ENCODE peak calls at places on chromosome 4, in five cellular contexts. G, Q, A, M and S are unnamed samples.

GRCh38 chr4:124018383-124019317 is 622.1 kb downstream of the SPRY1 start:
- DNase-seq in A (peak; percentile 28), G (peak; percentile 68), Q (peak; percentile 51), M (no peak), S (no peak)

GRCh38 chr4:11343536-11343935 is 85.2 kb downstream of the HS3ST1 start:
- DNase-seq in Q (no peak), A (no peak), G (no peak), M (no peak), S (no peak)

GRCh38 chr4:80172203-80172602 is 25.1 kb upstream of the PRDM8 start:
- DNase-seq in G (no peak), M (no peak), Q (no peak), A (peak; percentile 20), S (no peak)

GRCh38 chr4:104591505-104591904 is 96.8 kb upstream of the CXXC4 start:
- DNase-seq in M (peak; percentile 19), A (no peak), Q (no peak), G (no peak), S (no peak)

GRCh38 chr4:110998308-110998707 is 375.4 kb upstream of the PITX2 start:
- DNase-seq in M (no peak), Q (no peak), G (no peak), A (no peak), S (no peak)

GRCh38 chr4:95250544-95251137 is 298.1 kb downstream of the UNC5C start:
- DNase-seq in Q (no peak), A (no peak), G (no peak), M (no peak), S (no peak)

GRCh38 chr4:148015058-148015457 is 283.2 kb downstream of the ARHGAP10 start:
- DNase-seq in G (no peak), Q (no peak), M (no peak), A (no peak), S (no peak)

GRCh38 chr4:75644095-75644494 is 13.8 kb upstream of the CDKL2 start:
- DNase-seq in G (no peak), Q (no peak), A (no peak), M (no peak), S (no peak)

GRCh38 chr4:53529025-53529424 is 62.3 kb downstream of the LNX1 start:
- DNase-seq in G (no peak), Q (no peak), M (no peak), A (no peak), S (no peak)

GRCh38 chr4:173259310-173259709 is 74.8 kb downstream of the HMGB2 start:
- DNase-seq in Q (no peak), A (no peak), G (no peak), M (no peak), S (no peak)
- TF ChIP-seq CTCF in Q (no peak), A (peak; percentile 7), G (no peak), M (peak; percentile 41), S (peak; percentile 19)

GRCh38 chr4:184250795-184251679 is 33.4 kb upstream of the ENPP6 start:
- DNase-seq in Q (no peak), G (no peak), A (no peak), M (no peak), S (peak; percentile 66)
- TF ChIP-seq CTCF in Q (peak; percentile 71), G (peak; percentile 8), A (peak; percentile 62), M (peak; percentile 78), S (peak; percentile 65)

DNA sequence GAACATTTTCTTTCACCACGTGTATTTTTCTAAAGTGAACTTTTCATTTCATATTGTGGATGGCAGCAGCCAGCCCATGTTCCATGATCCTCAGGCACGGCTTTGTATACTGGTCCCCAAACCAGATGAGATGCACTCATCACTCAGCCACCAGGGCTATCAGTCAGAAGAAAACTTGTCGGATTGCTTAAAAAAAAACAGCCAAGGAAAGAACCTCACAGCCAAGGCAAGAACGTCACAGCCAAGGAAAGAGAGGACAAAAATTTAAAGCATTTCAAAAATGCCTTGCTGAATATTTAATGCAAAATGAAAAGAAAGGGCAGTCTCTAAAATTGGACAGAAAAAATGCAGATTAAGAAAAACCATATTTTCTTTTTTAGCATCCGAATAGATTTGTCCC is 333.3 kb downstream of the PDGFC start:
- DNase-seq in Q (no peak), A (no peak), M (no peak), G (no peak), S (no peak)
- TF ChIP-seq CTCF in Q (no peak), A (no peak), M (no peak), G (no peak), S (no peak)

GRCh38 chr4:139878050-139878449 is 212.4 kb downstream of the MGST2 start:
- DNase-seq in Q (no peak), G (no peak), A (no peak), M (no peak), S (no peak)

GRCh38 chr4:139875456-139875855 is 209.8 kb downstream of the MGST2 start:
- DNase-seq in M (peak; percentile 38), Q (no peak), A (no peak), G (no peak), S (no peak)

GRCh38 chr4:139872274-139872673 is 206.7 kb downstream of the MGST2 start:
- DNase-seq in G (no peak), M (no peak), A (no peak), Q (no peak), S (no peak)

GRCh38 chr4:139873111-139873866 is 207.7 kb downstream of the MGST2 start:
- DNase-seq in M (no peak), Q (no peak), A (no peak), G (no peak), S (no peak)

DNA sequence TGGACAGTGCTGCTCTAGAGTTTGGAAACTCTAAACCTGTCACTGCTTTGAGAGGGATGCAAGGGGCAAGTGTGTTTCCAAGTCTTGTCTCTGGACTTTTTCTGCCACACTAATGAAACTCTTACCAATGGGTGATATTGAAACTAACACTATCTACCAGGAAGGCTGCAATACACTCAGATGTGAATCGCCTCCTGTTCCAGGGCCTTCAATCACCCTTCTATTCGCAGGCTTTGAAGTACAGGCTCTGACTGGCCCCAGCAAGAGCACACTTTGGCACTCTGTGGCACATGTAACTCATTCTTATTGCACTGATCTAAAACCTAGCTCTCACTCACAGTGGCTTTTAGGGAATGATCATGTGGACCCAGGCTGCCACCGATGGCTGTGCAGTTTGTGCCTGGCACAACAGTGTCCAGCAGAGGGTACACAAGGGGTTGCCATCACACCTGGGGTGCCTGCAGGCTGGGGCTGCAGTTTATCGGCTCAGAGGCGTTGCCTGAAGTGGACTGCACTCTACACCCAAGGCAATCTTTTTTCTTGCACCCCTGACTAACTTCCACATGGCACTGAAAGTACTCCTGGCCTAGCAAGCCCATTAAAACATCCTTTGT is 210.8 kb downstream of the MGST2 start:
- DNase-seq in G (no peak), A (no peak), Q (no peak), M (no peak), S (no peak)
- TF ChIP-seq CTCF in G (no peak), A (no peak), Q (no peak), M (no peak), S (no peak)

DNA sequence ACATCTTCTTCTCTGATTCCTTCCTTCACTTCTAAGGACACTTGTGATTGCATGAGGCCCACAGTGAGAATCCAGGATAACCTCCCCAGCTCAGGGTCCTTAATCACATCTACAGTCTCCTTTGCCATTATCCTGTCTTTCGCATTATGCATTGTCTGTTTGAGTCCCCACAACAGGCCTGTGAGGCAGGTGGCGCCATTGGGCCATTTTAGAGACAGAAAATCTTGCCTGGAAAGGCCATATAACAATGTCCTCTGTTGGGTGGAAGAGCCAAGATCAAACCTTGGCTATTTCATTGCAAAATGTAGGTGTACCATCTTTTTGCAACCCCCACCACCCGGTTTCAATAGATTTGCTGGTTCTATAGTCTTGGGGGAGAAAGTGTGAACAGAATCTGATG is 11.8 kb upstream of the DCUN1D4 start:
- DNase-seq in M (peak; percentile 33), A (no peak), Q (peak; percentile 76), G (peak; percentile 64), S (no peak)
- TF ChIP-seq CTCF in M (peak; percentile 66), A (peak; percentile 72), Q (peak; percentile 82), G (peak; percentile 61), S (peak; percentile 72)

DNA sequence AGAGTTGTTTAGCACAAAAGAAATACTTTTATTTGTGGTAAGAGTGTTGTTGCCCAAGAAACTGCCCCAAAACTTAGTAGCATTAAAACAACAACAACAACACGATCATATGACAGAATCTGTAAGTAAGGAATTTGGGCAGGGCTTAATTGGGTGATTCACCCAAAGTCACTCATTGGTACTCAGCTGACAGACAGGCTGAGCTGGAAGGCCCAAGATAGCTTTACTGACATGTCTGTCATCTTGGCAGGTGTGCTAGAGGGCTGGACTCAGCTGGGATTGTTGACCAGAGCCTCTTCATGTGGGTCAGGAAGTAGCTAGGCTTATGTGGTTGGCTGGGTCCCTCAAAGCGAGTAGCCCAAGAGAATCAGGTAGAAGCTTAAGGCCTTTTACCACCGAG is 52.3 kb downstream of the KIAA0232 start:
- DNase-seq in M (no peak), G (no peak), Q (no peak), A (no peak), S (no peak)
- TF ChIP-seq CTCF in M (no peak), G (no peak), Q (no peak), A (no peak), S (no peak)